ENCODE peak calls at places on chromosomes 13 and 19, in ten cellular contexts. One of them, this sample, is unnamed.

GRCh38 chr19:8209111-8209964 is at the start of gene CERS4:
- DNase-seq in adrenal gland: peak
- DNase-seq in NB4: peak
- DNase-seq in foreskin fibroblast: no peak
- DNase-seq in HepG2: peak
- DNase-seq in mucosa of descending colon: peak
- DNase-seq in AG09309: no peak
- DNase-seq in astrocyte of the spinal cord: peak
- DNase-seq in stomach: peak
- DNase-seq in GM12864: no peak
- DNase-seq in this sample: no peak

GRCh38 chr19:42942187-42942789 is 5.3 kb upstream of the PSG7 start:
- DNase-seq in GM12864: no peak
- DNase-seq in stomach: no peak
- DNase-seq in astrocyte of the spinal cord: peak
- DNase-seq in adrenal gland: no peak
- DNase-seq in foreskin fibroblast: no peak
- DNase-seq in HepG2: peak
- DNase-seq in AG09309: no peak
- DNase-seq in NB4: peak
- DNase-seq in mucosa of descending colon: no peak
- DNase-seq in this sample: no peak

GRCh38 chr19:5138606-5139594 is 170.0 kb downstream of the KDM4B start:
- DNase-seq in astrocyte of the spinal cord: peak
- DNase-seq in stomach: peak
- DNase-seq in AG09309: peak
- DNase-seq in GM12864: peak
- DNase-seq in adrenal gland: no peak
- DNase-seq in HepG2: no peak
- DNase-seq in mucosa of descending colon: peak
- DNase-seq in NB4: peak
- DNase-seq in foreskin fibroblast: peak
- DNase-seq in this sample: peak

GRCh38 chr13:79197933-79198332 is 208.1 kb downstream of the RBM26 start:
- DNase-seq in mucosa of descending colon: no peak
- DNase-seq in GM12864: no peak
- DNase-seq in AG09309: no peak
- DNase-seq in HepG2: no peak
- DNase-seq in foreskin fibroblast: no peak
- DNase-seq in stomach: no peak
- DNase-seq in adrenal gland: no peak
- DNase-seq in astrocyte of the spinal cord: no peak
- DNase-seq in NB4: no peak
- DNase-seq in this sample: no peak

GRCh38 chr13:86848716-86849115 is 822.5 kb upstream of the SLITRK5 start:
- DNase-seq in astrocyte of the spinal cord: no peak
- DNase-seq in HepG2: no peak
- DNase-seq in adrenal gland: no peak
- DNase-seq in foreskin fibroblast: no peak
- DNase-seq in mucosa of descending colon: no peak
- DNase-seq in AG09309: no peak
- DNase-seq in GM12864: no peak
- DNase-seq in stomach: no peak
- DNase-seq in NB4: no peak
- DNase-seq in this sample: no peak

GRCh38 chr13:31096624-31097302 is 64.9 kb downstream of the HSPH1 start:
- DNase-seq in foreskin fibroblast: no peak
- DNase-seq in HepG2: no peak
- DNase-seq in adrenal gland: no peak
- DNase-seq in stomach: peak
- DNase-seq in GM12864: no peak
- DNase-seq in NB4: no peak
- DNase-seq in astrocyte of the spinal cord: no peak
- DNase-seq in mucosa of descending colon: peak
- DNase-seq in AG09309: no peak
- DNase-seq in this sample: no peak

GRCh38 chr13:76016799-76017198 is 380.7 kb downstream of the LMO7 start:
- DNase-seq in GM12864: peak
- DNase-seq in AG09309: no peak
- DNase-seq in foreskin fibroblast: no peak
- DNase-seq in adrenal gland: no peak
- DNase-seq in NB4: peak
- DNase-seq in stomach: no peak
- DNase-seq in astrocyte of the spinal cord: peak
- DNase-seq in HepG2: peak
- DNase-seq in mucosa of descending colon: no peak
- DNase-seq in this sample: no peak

GRCh38 chr19:58054792-58055482 is 4.1 kb upstream of the ZNF135 start:
- DNase-seq in HepG2: no peak
- DNase-seq in foreskin fibroblast: no peak
- DNase-seq in adrenal gland: no peak
- DNase-seq in mucosa of descending colon: no peak
- DNase-seq in astrocyte of the spinal cord: no peak
- DNase-seq in stomach: no peak
- DNase-seq in NB4: no peak
- DNase-seq in AG09309: no peak
- DNase-seq in GM12864: no peak
- DNase-seq in this sample: no peak

GRCh38 chr19:40697007-40697406 is 6.6 kb upstream of the NUMBL start:
- DNase-seq in HepG2: no peak
- DNase-seq in AG09309: no peak
- DNase-seq in foreskin fibroblast: no peak
- DNase-seq in mucosa of descending colon: no peak
- DNase-seq in astrocyte of the spinal cord: no peak
- DNase-seq in adrenal gland: no peak
- DNase-seq in NB4: no peak
- DNase-seq in GM12864: no peak
- DNase-seq in stomach: no peak
- DNase-seq in this sample: no peak
- H3K4me3 ChIP-seq in HepG2: no peak
- H3K4me3 ChIP-seq in AG09309: no peak
- H3K4me3 ChIP-seq in foreskin fibroblast: no peak
- H3K4me3 ChIP-seq in mucosa of descending colon: no peak
- H3K4me3 ChIP-seq in astrocyte of the spinal cord: no peak
- H3K4me3 ChIP-seq in adrenal gland: no peak
- H3K4me3 ChIP-seq in NB4: no peak
- H3K4me3 ChIP-seq in GM12864: no peak
- H3K4me3 ChIP-seq in stomach: no peak
- H3K4me3 ChIP-seq in this sample: no peak

GRCh38 chr13:111620586-111620985 is 300.1 kb downstream of the TEX29 start:
- DNase-seq in astrocyte of the spinal cord: no peak
- DNase-seq in NB4: no peak
- DNase-seq in mucosa of descending colon: no peak
- DNase-seq in AG09309: no peak
- DNase-seq in GM12864: no peak
- DNase-seq in foreskin fibroblast: no peak
- DNase-seq in adrenal gland: no peak
- DNase-seq in HepG2: no peak
- DNase-seq in stomach: no peak
- DNase-seq in this sample: no peak

GRCh38 chr13:111623743-111624505 is 303.5 kb downstream of the TEX29 start:
- DNase-seq in NB4: peak
- DNase-seq in adrenal gland: no peak
- DNase-seq in GM12864: no peak
- DNase-seq in mucosa of descending colon: no peak
- DNase-seq in stomach: no peak
- DNase-seq in foreskin fibroblast: no peak
- DNase-seq in AG09309: no peak
- DNase-seq in HepG2: no peak
- DNase-seq in astrocyte of the spinal cord: no peak
- DNase-seq in this sample: no peak

GRCh38 chr13:111623170-111623569 is 302.7 kb downstream of the TEX29 start:
- DNase-seq in astrocyte of the spinal cord: no peak
- DNase-seq in foreskin fibroblast: no peak
- DNase-seq in HepG2: no peak
- DNase-seq in GM12864: no peak
- DNase-seq in adrenal gland: no peak
- DNase-seq in AG09309: no peak
- DNase-seq in NB4: peak
- DNase-seq in mucosa of descending colon: no peak
- DNase-seq in stomach: no peak
- DNase-seq in this sample: no peak

GRCh38 chr13:111621164-111621563 is 300.7 kb downstream of the TEX29 start:
- DNase-seq in adrenal gland: no peak
- DNase-seq in GM12864: no peak
- DNase-seq in AG09309: no peak
- DNase-seq in foreskin fibroblast: no peak
- DNase-seq in stomach: no peak
- DNase-seq in NB4: no peak
- DNase-seq in mucosa of descending colon: no peak
- DNase-seq in astrocyte of the spinal cord: no peak
- DNase-seq in HepG2: no peak
- DNase-seq in this sample: no peak

DNA sequence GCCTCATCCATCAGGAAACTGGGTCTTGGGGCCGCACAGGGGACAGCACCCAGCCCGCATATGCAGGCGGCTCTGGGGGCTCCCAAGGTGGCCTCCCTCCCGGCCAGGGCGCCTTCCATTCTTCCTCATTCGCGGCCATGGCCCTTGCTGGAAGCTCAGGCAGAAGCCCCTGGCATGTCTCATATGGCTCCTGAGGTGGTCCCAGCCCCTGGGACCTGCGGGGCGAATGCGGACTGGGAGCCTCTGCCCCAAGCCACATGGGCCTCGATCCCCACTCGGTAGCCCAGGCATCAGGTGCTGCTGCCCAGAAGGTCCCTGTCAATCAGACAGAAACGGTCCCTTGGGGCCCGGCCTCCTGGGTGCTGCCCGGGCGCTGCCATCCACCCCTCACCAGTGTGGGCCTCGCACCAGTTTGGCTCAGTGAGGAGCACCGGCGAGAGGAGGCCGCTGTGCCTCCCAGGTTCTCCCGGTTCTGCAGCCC is 301.6 kb downstream of the TEX29 start:
- DNase-seq in AG09309: no peak
- DNase-seq in NB4: no peak
- DNase-seq in GM12864: no peak
- DNase-seq in stomach: peak
- DNase-seq in HepG2: no peak
- DNase-seq in mucosa of descending colon: no peak
- DNase-seq in adrenal gland: no peak
- DNase-seq in astrocyte of the spinal cord: no peak
- DNase-seq in foreskin fibroblast: no peak
- DNase-seq in this sample: no peak
- TF ChIP-seq CTCF in AG09309: no peak
- TF ChIP-seq CTCF in NB4: no peak
- TF ChIP-seq CTCF in GM12864: no peak
- TF ChIP-seq CTCF in stomach: no peak
- TF ChIP-seq CTCF in HepG2: no peak
- TF ChIP-seq CTCF in mucosa of descending colon: no peak
- TF ChIP-seq CTCF in adrenal gland: no peak
- TF ChIP-seq CTCF in astrocyte of the spinal cord: no peak
- TF ChIP-seq CTCF in foreskin fibroblast: no peak
- TF ChIP-seq CTCF in this sample: no peak

GRCh38 chr13:90238433-90238832 is 1109.1 kb upstream of the MIR17HG start:
- DNase-seq in stomach: no peak
- DNase-seq in GM12864: no peak
- DNase-seq in NB4: peak
- DNase-seq in foreskin fibroblast: no peak
- DNase-seq in AG09309: no peak
- DNase-seq in mucosa of descending colon: no peak
- DNase-seq in HepG2: no peak
- DNase-seq in astrocyte of the spinal cord: peak
- DNase-seq in adrenal gland: no peak
- DNase-seq in this sample: peak

GRCh38 chr13:90237852-90238251 is 1109.6 kb upstream of the MIR17HG start:
- DNase-seq in NB4: no peak
- DNase-seq in stomach: no peak
- DNase-seq in AG09309: no peak
- DNase-seq in adrenal gland: no peak
- DNase-seq in astrocyte of the spinal cord: no peak
- DNase-seq in HepG2: no peak
- DNase-seq in mucosa of descending colon: no peak
- DNase-seq in foreskin fibroblast: no peak
- DNase-seq in GM12864: no peak
- DNase-seq in this sample: no peak

GRCh38 chr13:90233933-90234672 is 1113.4 kb upstream of the MIR17HG start:
- DNase-seq in astrocyte of the spinal cord: no peak
- DNase-seq in mucosa of descending colon: no peak
- DNase-seq in adrenal gland: no peak
- DNase-seq in HepG2: no peak
- DNase-seq in foreskin fibroblast: no peak
- DNase-seq in GM12864: no peak
- DNase-seq in stomach: no peak
- DNase-seq in AG09309: no peak
- DNase-seq in NB4: no peak
- DNase-seq in this sample: no peak

DNA sequence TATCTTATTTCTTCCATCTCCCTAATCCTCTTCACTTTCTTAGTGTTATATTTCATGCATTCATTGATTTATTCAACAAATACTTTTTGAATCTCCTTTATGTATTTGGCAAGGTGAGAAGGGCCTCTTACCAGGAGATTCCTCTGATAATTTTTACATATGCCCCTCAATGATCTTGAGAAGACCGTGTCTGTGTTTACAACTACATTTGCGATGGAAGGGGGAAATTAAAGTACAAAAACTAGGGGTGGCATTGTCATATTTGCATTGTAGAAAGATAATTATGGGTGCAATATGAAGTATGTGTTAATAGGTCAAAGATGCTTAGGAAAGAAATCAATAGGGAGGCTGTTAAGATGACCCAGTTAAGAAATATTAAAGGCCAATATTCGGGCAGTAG is 1108.4 kb upstream of the MIR17HG start:
- DNase-seq in mucosa of descending colon: no peak
- DNase-seq in HepG2: no peak
- DNase-seq in NB4: no peak
- DNase-seq in adrenal gland: no peak
- DNase-seq in foreskin fibroblast: no peak
- DNase-seq in AG09309: no peak
- DNase-seq in astrocyte of the spinal cord: no peak
- DNase-seq in stomach: no peak
- DNase-seq in GM12864: no peak
- DNase-seq in this sample: no peak
- H3K4me3 ChIP-seq in mucosa of descending colon: no peak
- H3K4me3 ChIP-seq in HepG2: no peak
- H3K4me3 ChIP-seq in NB4: no peak
- H3K4me3 ChIP-seq in adrenal gland: no peak
- H3K4me3 ChIP-seq in foreskin fibroblast: no peak
- H3K4me3 ChIP-seq in AG09309: no peak
- H3K4me3 ChIP-seq in astrocyte of the spinal cord: no peak
- H3K4me3 ChIP-seq in stomach: no peak
- H3K4me3 ChIP-seq in GM12864: no peak
- H3K4me3 ChIP-seq in this sample: no peak

DNA sequence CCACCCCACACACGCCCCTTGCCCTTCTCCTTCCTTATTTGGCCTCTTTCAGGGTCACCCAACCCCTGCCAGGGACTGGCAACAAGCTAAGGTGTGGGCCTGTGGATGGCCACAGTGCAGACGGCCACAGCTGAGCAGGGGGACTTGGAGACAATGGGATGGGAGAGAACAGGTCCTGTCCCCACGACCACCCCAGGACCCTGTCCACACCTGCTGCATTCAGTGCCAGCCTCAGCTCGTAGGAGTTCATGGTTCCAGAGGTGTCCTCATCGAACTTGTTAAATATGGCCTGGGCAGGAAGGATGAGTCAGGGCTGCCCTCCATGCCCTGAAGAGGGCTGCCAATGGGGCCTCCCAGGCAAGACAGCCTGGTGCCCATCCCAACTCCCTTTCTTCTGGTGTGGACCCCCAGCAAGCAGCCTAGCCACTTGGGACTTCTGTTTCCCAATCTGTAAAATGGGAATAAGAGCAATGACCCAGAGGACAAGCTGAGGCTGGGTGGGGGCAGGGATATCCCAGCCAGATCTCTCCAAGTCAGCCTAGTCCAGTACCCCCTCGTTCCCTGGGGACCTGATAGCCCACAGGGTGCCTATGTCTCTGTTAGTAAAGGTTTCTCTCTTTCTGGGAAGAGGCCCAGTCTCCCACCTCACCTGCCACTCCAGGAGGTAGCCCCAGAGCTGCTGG is 10.6 kb downstream of the CAPN12 start:
- DNase-seq in GM12864: no peak
- DNase-seq in NB4: peak
- DNase-seq in HepG2: no peak
- DNase-seq in adrenal gland: no peak
- DNase-seq in foreskin fibroblast: no peak
- DNase-seq in stomach: no peak
- DNase-seq in astrocyte of the spinal cord: no peak
- DNase-seq in AG09309: no peak
- DNase-seq in mucosa of descending colon: peak
- DNase-seq in this sample: no peak
- TF ChIP-seq CTCF in GM12864: no peak
- TF ChIP-seq CTCF in NB4: no peak
- TF ChIP-seq CTCF in HepG2: no peak
- TF ChIP-seq CTCF in adrenal gland: no peak
- TF ChIP-seq CTCF in foreskin fibroblast: no peak
- TF ChIP-seq CTCF in stomach: no peak
- TF ChIP-seq CTCF in astrocyte of the spinal cord: no peak
- TF ChIP-seq CTCF in AG09309: no peak
- TF ChIP-seq CTCF in mucosa of descending colon: no peak
- TF ChIP-seq CTCF in this sample: no peak

This sample was measured in astrocyte of the cerebellum.